ENCODE peak calls at places on chromosomes 3 and 15, in six cellular contexts. P is memory B cell; G is HepG2; K is activated T-helper 1 cell treated with anti-CD3 and anti-CD28 coated beads, Interleukin-12 subunit alpha, Interleukin-12 subunit beta, Interleukin-2, Interleukin-4 antibody, amounts not matched to agents 30 ng/mL and 10 ng/mL and 1 ng/mL, durations not matched to agents 14 hours and 24 hours and 36 hours; O is LoVo; C is Right ventricle myocardium superior. V is an unnamed sample.

GRCh38 chr15:74443100-74443909 is 9.5 kb upstream of the SEMA7A start:
- DNase-seq in C (no peak), O (no peak), P (no peak), K (no peak), G (peak; percentile 99), V (no peak)

GRCh38 chr15:78565951-78566774 is 843 bp downstream of the CHRNA5 start:
- DNase-seq in G (peak; percentile 24), K (no peak), O (peak; percentile 62), P (no peak), C (no peak), V (no peak)

GRCh38 chr15:68154923-68155559 is 50.1 kb downstream of the CALML4 start:
- DNase-seq in G (peak; percentile 53), P (peak; percentile 9), C (no peak), O (peak; percentile 43), K (no peak), V (peak; percentile 13)

GRCh38 chr3:150177673-150178378 is 207.1 kb upstream of the PFN2 start:
- DNase-seq in K (no peak), G (no peak), O (no peak), C (no peak), P (no peak), V (no peak)

GRCh38 chr15:85044251-85044853 is 62.7 kb downstream of the PDE8A start:
- DNase-seq in K (no peak), O (peak; percentile 62), C (no peak), G (peak; percentile 63), P (peak; percentile 39), V (peak; percentile 1)

GRCh38 chr3:113626513-113627371 is 69.7 kb downstream of the USF3 start:
- DNase-seq in C (peak; percentile 62), O (no peak), P (peak; percentile 50), G (peak; percentile 61), K (no peak), V (peak; percentile 15)

GRCh38 chr3:70049761-70050160 is 50.2 kb downstream of the SAMMSON start:
- DNase-seq in O (no peak), G (no peak), K (no peak), C (no peak), P (no peak), V (no peak)

GRCh38 chr15:48373855-48374421 is 42.7 kb downstream of the DUT start:
- DNase-seq in K (no peak), G (no peak), C (peak; percentile 44), P (no peak), O (no peak), V (no peak)

GRCh38 chr3:197670361-197670760 is 66.3 kb downstream of the RUBCN start:
- DNase-seq in P (no peak), C (no peak), O (no peak), G (no peak), K (no peak), V (no peak)

GRCh38 chr3:38254872-38255271 is 10.7 kb upstream of the SLC22A13 start:
- DNase-seq in K (no peak), O (no peak), C (no peak), G (no peak), P (no peak), V (no peak)

GRCh38 chr15:76196286-76196948 is 114.9 kb downstream of the ETFA start:
- DNase-seq in P (no peak), K (no peak), C (peak; percentile 64), O (peak; percentile 67), G (peak; percentile 86), V (no peak)

GRCh38 chr3:38573606-38574005 is 75.9 kb downstream of the SCN5A start:
- DNase-seq in G (no peak), C (no peak), P (no peak), O (no peak), K (no peak), V (no peak)

GRCh38 chr3:177294221-177294620 is 96.9 kb upstream of the TBL1XR1 start:
- DNase-seq in K (no peak), C (peak; percentile 51), P (no peak), G (no peak), O (no peak), V (no peak)

GRCh38 chr3:77939726-77940125 is 899.8 kb downstream of the ROBO2 start:
- DNase-seq in O (no peak), G (no peak), C (no peak), K (no peak), P (no peak), V (no peak)

GRCh38 chr3:16060945-16061344 is 113.5 kb upstream of the GALNT15 start:
- DNase-seq in P (no peak), C (peak; percentile 51), O (no peak), G (no peak), K (no peak), V (no peak)

GRCh38 chr3:129317014-129317771 is 38.5 kb downstream of the HMCES start:
- DNase-seq in P (no peak), K (no peak), O (no peak), G (no peak), C (no peak), V (no peak)

GRCh38 chr3:23481660-23482278 is 278.6 kb downstream of the UBE2E2 start:
- DNase-seq in P (no peak), C (no peak), G (no peak), K (no peak), O (no peak), V (no peak)

GRCh38 chr3:42635111-42635510 is 18.4 kb upstream of the ZBTB47 start:
- DNase-seq in G (no peak), K (no peak), O (no peak), P (peak; percentile 26), C (no peak), V (no peak)

GRCh38 chr3:65677486-65677885 is 361.2 kb downstream of the MAGI1 start:
- DNase-seq in K (no peak), O (no peak), P (no peak), G (no peak), C (no peak), V (no peak)